ENCODE peak calls at places on chromosome 21, in four cellular contexts. One of them, this sample, is unnamed.

GRCh38 chr21:16366207-16366606 is 636.4 kb downstream of the USP25 start:
- DNase-seq in HepG2: no peak
- DNase-seq in GM12878: no peak
- DNase-seq in K562: no peak
- DNase-seq in this sample: no peak

GRCh38 chr21:28516996-28517592 is 475.6 kb downstream of the LTN1 start:
- DNase-seq in HepG2: peak
- DNase-seq in GM12878: peak
- DNase-seq in K562: peak
- DNase-seq in this sample: peak

GRCh38 chr21:14670409-14670808 is 124.3 kb upstream of the SAMSN1 start:
- DNase-seq in HepG2: no peak
- DNase-seq in GM12878: no peak
- DNase-seq in K562: no peak
- DNase-seq in this sample: no peak

GRCh38 chr21:20647603-20648002 is 350.6 kb upstream of the NCAM2 start:
- DNase-seq in HepG2: no peak
- DNase-seq in GM12878: no peak
- DNase-seq in K562: no peak
- DNase-seq in this sample: no peak

GRCh38 chr21:32389337-32390015 is 3.3 kb downstream of the URB1 start:
- DNase-seq in HepG2: no peak
- DNase-seq in GM12878: no peak
- DNase-seq in K562: no peak
- DNase-seq in this sample: no peak

GRCh38 chr21:22889445-22889844 is 1891.2 kb downstream of the NCAM2 start:
- DNase-seq in HepG2: no peak
- DNase-seq in GM12878: no peak
- DNase-seq in K562: no peak
- DNase-seq in this sample: no peak

GRCh38 chr21:34072145-34073031 is 990 bp upstream of the MRPS6 start:
- DNase-seq in HepG2: no peak
- DNase-seq in GM12878: no peak
- DNase-seq in K562: no peak
- DNase-seq in this sample: no peak

GRCh38 chr21:22224261-22224660 is 1226.1 kb downstream of the NCAM2 start:
- DNase-seq in HepG2: no peak
- DNase-seq in GM12878: no peak
- DNase-seq in K562: no peak
- DNase-seq in this sample: no peak

GRCh38 chr21:34582506-34583150 is 32.3 kb downstream of the RCAN1 start:
- DNase-seq in HepG2: peak
- DNase-seq in GM12878: no peak
- DNase-seq in K562: peak
- DNase-seq in this sample: no peak

GRCh38 chr21:36076878-36077658 is 7.2 kb downstream of the CBR1 start:
- DNase-seq in HepG2: no peak
- DNase-seq in GM12878: no peak
- DNase-seq in K562: peak
- DNase-seq in this sample: no peak

GRCh38 chr21:15495965-15496364 is 233.8 kb upstream of the USP25 start:
- DNase-seq in HepG2: peak
- DNase-seq in GM12878: no peak
- DNase-seq in K562: no peak
- DNase-seq in this sample: no peak

GRCh38 chr21:14918542-14918941 is 146.3 kb downstream of the NRIP1 start:
- DNase-seq in HepG2: no peak
- DNase-seq in GM12878: no peak
- DNase-seq in K562: peak
- DNase-seq in this sample: no peak

GRCh38 chr21:27564684-27565280 is 597.9 kb upstream of the ADAMTS5 start:
- DNase-seq in HepG2: no peak
- DNase-seq in GM12878: no peak
- DNase-seq in K562: peak
- DNase-seq in this sample: peak

GRCh38 chr21:45085700-45086099 is 11.3 kb downstream of the ADARB1 start:
- DNase-seq in HepG2: no peak
- DNase-seq in GM12878: no peak
- DNase-seq in K562: no peak
- DNase-seq in this sample: no peak

GRCh38 chr21:14870841-14871126 is 194.0 kb downstream of the NRIP1 start:
- DNase-seq in HepG2: no peak
- DNase-seq in GM12878: no peak
- DNase-seq in K562: no peak
- DNase-seq in this sample: no peak

GRCh38 chr21:29335720-29336119 is 37.0 kb downstream of the BACH1 start:
- DNase-seq in HepG2: no peak
- DNase-seq in GM12878: no peak
- DNase-seq in K562: no peak
- DNase-seq in this sample: no peak

GRCh38 chr21:38267991-38268858 is 11.4 kb downstream of the KCNJ15 start:
- DNase-seq in HepG2: no peak
- DNase-seq in GM12878: peak
- DNase-seq in K562: no peak
- DNase-seq in this sample: no peak
- TF ChIP-seq TCF7 in HepG2: no peak
- TF ChIP-seq TCF7 in GM12878: no peak
- TF ChIP-seq TCF7 in K562: no peak
- TF ChIP-seq TCF7 in this sample: no peak

DNA sequence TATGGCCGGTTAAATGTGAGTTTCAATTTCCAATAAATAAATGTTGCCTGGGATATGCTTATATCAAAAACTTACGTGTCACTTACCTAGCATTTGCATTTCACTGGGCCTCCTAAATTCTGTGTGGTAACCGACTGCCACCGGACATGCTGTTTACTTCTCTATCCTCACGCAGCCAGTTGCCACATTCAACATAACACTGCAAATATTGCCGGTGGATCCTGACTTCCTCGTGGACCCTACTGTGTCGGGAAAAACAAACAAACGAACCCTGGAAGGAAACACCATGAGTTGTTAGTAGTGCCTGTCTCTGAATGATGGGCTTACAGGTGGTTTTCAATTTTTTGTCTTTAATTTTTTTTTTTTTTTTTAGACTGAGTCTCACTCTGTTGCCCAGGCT is 54.1 kb downstream of the RIPK4 start:
- DNase-seq in HepG2: peak
- DNase-seq in GM12878: no peak
- DNase-seq in K562: no peak
- DNase-seq in this sample: no peak
- TF ChIP-seq TCF7 in HepG2: no peak
- TF ChIP-seq TCF7 in GM12878: no peak
- TF ChIP-seq TCF7 in K562: no peak
- TF ChIP-seq TCF7 in this sample: no peak

DNA sequence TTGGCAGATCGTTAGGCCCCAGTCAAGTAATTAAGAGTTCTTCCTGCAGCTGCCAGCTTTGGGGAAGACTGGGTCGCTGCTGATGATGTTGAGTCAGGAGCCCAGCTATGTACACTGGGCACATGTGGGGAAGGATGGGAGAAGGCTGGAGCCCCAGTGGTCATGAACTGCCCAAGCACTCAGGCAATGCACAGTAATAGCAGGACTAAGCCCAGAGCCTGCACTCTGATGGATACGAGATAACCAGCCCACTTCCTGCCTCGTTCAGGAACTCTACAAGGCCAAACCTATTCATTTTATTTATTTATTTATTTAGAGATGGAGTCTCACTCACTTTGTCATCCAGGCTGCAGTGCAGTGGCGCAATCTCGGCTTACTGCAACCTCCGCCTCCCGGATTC is 81.1 kb upstream of the BTG3 start:
- DNase-seq in HepG2: no peak
- DNase-seq in GM12878: no peak
- DNase-seq in K562: peak
- DNase-seq in this sample: no peak
- TF ChIP-seq TCF7 in HepG2: no peak
- TF ChIP-seq TCF7 in GM12878: no peak
- TF ChIP-seq TCF7 in K562: no peak
- TF ChIP-seq TCF7 in this sample: no peak

GRCh38 chr21:37405629-37406028 is 39.1 kb downstream of the DYRK1A start:
- DNase-seq in HepG2: no peak
- DNase-seq in GM12878: no peak
- DNase-seq in K562: peak
- DNase-seq in this sample: no peak

GRCh38 chr21:37412603-37413360 is 46.2 kb downstream of the DYRK1A start:
- DNase-seq in HepG2: no peak
- DNase-seq in GM12878: no peak
- DNase-seq in K562: no peak
- DNase-seq in this sample: no peak

GRCh38 chr21:37408464-37409193 is 42.1 kb downstream of the DYRK1A start:
- DNase-seq in HepG2: no peak
- DNase-seq in GM12878: no peak
- DNase-seq in K562: no peak
- DNase-seq in this sample: no peak

GRCh38 chr21:37410639-37411038 is 44.1 kb downstream of the DYRK1A start:
- DNase-seq in HepG2: no peak
- DNase-seq in GM12878: no peak
- DNase-seq in K562: no peak
- DNase-seq in this sample: no peak

DNA sequence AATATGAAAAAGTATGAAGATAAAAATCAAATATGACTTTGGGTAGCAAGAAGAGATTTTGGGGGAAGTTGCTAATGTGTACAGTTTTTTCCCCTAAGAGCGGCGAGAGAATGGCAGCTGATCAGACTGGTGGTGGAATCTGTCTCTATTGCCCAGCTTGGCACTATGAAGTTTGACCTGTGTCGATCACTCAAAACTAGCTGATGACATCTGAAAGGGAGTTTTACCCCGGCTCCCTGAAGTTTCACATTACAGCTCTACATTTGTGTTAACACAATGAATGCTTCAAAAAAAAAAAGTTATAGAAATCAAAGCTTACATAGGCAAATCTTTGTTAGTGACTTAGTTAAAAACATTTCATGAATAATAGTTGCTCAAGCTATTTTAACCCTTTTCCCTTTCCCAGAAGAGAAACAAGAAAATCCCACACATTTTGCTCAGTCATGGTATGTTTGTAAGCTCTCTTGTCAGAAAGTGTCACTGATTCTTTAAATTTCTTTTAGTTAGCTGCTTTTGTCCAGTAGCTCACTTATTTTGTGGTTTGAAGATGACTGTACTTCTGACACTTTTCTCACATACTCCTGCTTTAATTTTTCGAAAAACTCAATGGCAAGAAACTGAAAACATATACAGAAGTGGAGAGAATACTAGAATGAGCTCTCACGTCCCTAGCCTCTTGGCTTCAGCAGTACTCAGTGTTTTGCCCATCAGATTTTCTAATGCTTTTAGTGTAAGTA is 41.3 kb downstream of the DYRK1A start:
- DNase-seq in HepG2: no peak
- DNase-seq in GM12878: peak
- DNase-seq in K562: no peak
- DNase-seq in this sample: no peak
- TF ChIP-seq TCF7 in HepG2: no peak
- TF ChIP-seq TCF7 in GM12878: no peak
- TF ChIP-seq TCF7 in K562: no peak
- TF ChIP-seq TCF7 in this sample: no peak

DNA sequence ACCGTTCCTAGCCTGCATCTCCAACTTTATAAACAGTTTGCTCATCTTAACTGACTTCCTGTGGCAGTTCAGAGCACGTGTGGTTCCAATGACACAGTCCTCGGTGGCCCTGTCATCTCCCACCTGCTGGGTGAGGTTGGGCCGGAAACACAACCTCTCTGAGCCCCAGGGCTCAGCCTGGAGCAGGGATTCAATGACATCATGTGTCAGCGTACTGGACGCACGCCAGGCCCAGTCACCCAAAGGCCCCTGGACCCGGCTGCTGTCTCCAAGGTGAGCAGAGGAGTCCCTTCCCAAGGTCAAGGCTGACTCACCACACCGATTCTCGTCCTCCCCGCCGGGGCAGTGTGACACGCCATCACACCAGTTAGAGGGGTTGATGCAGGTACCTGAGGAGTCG is 19.9 kb downstream of the TMPRSS2 start:
- DNase-seq in HepG2: no peak
- DNase-seq in GM12878: no peak
- DNase-seq in K562: no peak
- DNase-seq in this sample: no peak
- TF ChIP-seq TCF7 in HepG2: no peak
- TF ChIP-seq TCF7 in GM12878: no peak
- TF ChIP-seq TCF7 in K562: no peak
- TF ChIP-seq TCF7 in this sample: no peak

GRCh38 chr21:46554431-46555224 is 50.3 kb downstream of the S100B start:
- DNase-seq in HepG2: no peak
- DNase-seq in GM12878: no peak
- DNase-seq in K562: no peak
- DNase-seq in this sample: no peak
- TF ChIP-seq TCF7 in HepG2: no peak
- TF ChIP-seq TCF7 in GM12878: no peak
- TF ChIP-seq TCF7 in K562: no peak
- TF ChIP-seq TCF7 in this sample: no peak

GRCh38 chr21:25660233-25660632 is 21.2 kb downstream of the JAM2 start:
- DNase-seq in HepG2: no peak
- DNase-seq in GM12878: no peak
- DNase-seq in K562: no peak
- DNase-seq in this sample: no peak

DNA sequence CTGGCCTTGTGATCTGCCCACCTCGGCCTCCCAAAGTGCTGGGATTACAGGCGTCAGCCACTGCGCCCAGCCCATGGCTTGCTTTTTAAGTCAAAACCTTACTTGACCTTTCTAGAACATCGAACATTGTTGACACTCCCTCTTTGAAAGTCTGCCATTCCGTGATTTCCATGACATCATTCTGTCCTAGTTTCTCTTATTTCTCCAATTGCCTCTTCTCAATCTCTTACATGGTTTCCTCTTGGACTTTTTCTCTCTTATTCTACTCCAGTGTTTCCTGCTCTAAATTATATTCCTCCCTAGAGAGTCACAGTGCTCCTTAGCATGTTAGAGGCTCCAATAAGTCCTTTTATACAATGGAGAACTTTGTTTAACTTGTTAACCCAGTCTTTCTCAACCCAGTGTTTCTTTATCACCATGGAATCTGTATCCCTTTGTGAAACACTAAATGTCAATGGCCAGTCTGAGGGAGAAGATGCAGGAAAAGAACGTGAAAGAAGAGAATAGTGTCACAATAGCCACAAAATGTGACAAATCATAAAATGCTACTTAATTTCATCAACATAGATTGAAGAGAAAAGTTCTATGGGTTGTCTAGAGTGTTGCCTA is 25.5 kb downstream of the JAM2 start:
- DNase-seq in HepG2: no peak
- DNase-seq in GM12878: no peak
- DNase-seq in K562: no peak
- DNase-seq in this sample: no peak
- TF ChIP-seq TCF7 in HepG2: no peak
- TF ChIP-seq TCF7 in GM12878: no peak
- TF ChIP-seq TCF7 in K562: no peak
- TF ChIP-seq TCF7 in this sample: no peak

GRCh38 chr21:25424674-25425073 is 182.6 kb downstream of the MRPL39 start:
- DNase-seq in HepG2: no peak
- DNase-seq in GM12878: no peak
- DNase-seq in K562: no peak
- DNase-seq in this sample: no peak

GRCh38 chr21:25420831-25421230 is 186.4 kb downstream of the MRPL39 start:
- DNase-seq in HepG2: no peak
- DNase-seq in GM12878: no peak
- DNase-seq in K562: no peak
- DNase-seq in this sample: no peak

GRCh38 chr21:25422610-25423608 is 184.4 kb downstream of the MRPL39 start:
- DNase-seq in HepG2: no peak
- DNase-seq in GM12878: no peak
- DNase-seq in K562: no peak
- DNase-seq in this sample: no peak

GRCh38 chr21:25424045-25424444 is 183.2 kb downstream of the MRPL39 start:
- DNase-seq in HepG2: no peak
- DNase-seq in GM12878: no peak
- DNase-seq in K562: no peak
- DNase-seq in this sample: no peak

GRCh38 chr21:25421327-25422028 is 185.8 kb downstream of the MRPL39 start:
- DNase-seq in HepG2: no peak
- DNase-seq in GM12878: peak
- DNase-seq in K562: peak
- DNase-seq in this sample: peak
- TF ChIP-seq TCF7 in HepG2: no peak
- TF ChIP-seq TCF7 in GM12878: no peak
- TF ChIP-seq TCF7 in K562: no peak
- TF ChIP-seq TCF7 in this sample: no peak

This sample was measured in WTC11.